ENCODE peak calls at places on chromosomes 12 and 14, in eight cellular contexts. A is body of pancreas, H is testis, P is IMR-90, V is ovary, B is breast epithelium, O is tibial nerve, J is K562. W is an unnamed sample.

GRCh38 chr12:67426067-67426466 is 156.9 kb downstream of the CAND1 start:
- DNase-seq in A (peak; percentile 58), H (no peak), B (no peak), O (no peak), P (peak; percentile 80), V (no peak), J (no peak), W (no peak)

GRCh38 chr14:72892103-72892878 is 1.6 kb downstream of the DPF3 start:
- DNase-seq in P (peak; percentile 43), H (peak; percentile 33), V (peak; percentile 51), B (no peak), A (peak; percentile 13), J (no peak), O (no peak), W (no peak)

GRCh38 chr14:51609251-51609986 is 42.3 kb upstream of the FRMD6 start:
- DNase-seq in A (no peak), J (no peak), V (no peak), P (peak; percentile 43), H (no peak), O (no peak), B (no peak), W (no peak)

GRCh38 chr12:124548854-124549378 is 18.5 kb downstream of the NCOR2 start:
- DNase-seq in A (peak; percentile 53), O (peak; percentile 57), P (peak; percentile 87), V (peak; percentile 70), H (peak; percentile 86), B (no peak), J (no peak), W (no peak)

GRCh38 chr14:94120667-94121335 is 8.6 kb downstream of the IFI27L2 start:
- DNase-seq in J (no peak), A (no peak), O (no peak), H (no peak), P (peak; percentile 90), B (no peak), V (peak; percentile 10), W (no peak)

GRCh38 chr12:42690264-42690663 is 100.7 kb upstream of the PRICKLE1 start:
- DNase-seq in J (no peak), B (no peak), H (no peak), O (no peak), A (no peak), P (no peak), V (no peak), W (no peak)

GRCh38 chr14:67622675-67623074 is 3.0 kb downstream of the ARG2 start:
- DNase-seq in P (peak; percentile 85), O (peak; percentile 44), H (peak; percentile 33), A (no peak), B (no peak), V (no peak), J (peak; percentile 52), W (peak; percentile 62)

GRCh38 chr12:111271674-111272418 is 97.0 kb downstream of the PHETA1 start:
- DNase-seq in B (no peak), V (no peak), O (no peak), J (no peak), H (no peak), A (no peak), P (no peak), W (peak; percentile 45)

GRCh38 chr12:89384050-89384749 is 31.9 kb upstream of the DUSP6 start:
- DNase-seq in H (peak; percentile 63), B (peak; percentile 54), V (peak; percentile 42), P (peak; percentile 92), O (peak; percentile 59), J (no peak), A (peak; percentile 48), W (peak; percentile 90)

GRCh38 chr12:76569685-76570604 is 10.4 kb upstream of the OSBPL8 start:
- DNase-seq in P (no peak), V (no peak), A (no peak), O (no peak), J (no peak), B (no peak), H (no peak), W (no peak)

GRCh38 chr14:100589071-100589759 is 2.0 kb upstream of the BEGAIN start:
- DNase-seq in V (no peak), P (no peak), O (no peak), B (no peak), A (peak; percentile 7), H (no peak), J (no peak), W (no peak)

GRCh38 chr14:68633131-68633991 is 159.5 kb downstream of the ZFP36L1 start:
- DNase-seq in H (no peak), O (no peak), V (no peak), P (no peak), A (no peak), J (no peak), B (no peak), W (peak; percentile 14)

GRCh38 chr12:130473266-130473665 is 135.6 kb downstream of the PIWIL1 start:
- DNase-seq in B (no peak), A (no peak), V (no peak), O (no peak), J (no peak), P (no peak), H (no peak), W (no peak)

GRCh38 chr14:51225751-51226150 is 14.3 kb upstream of the TMX1 start:
- DNase-seq in B (no peak), P (peak; percentile 68), A (no peak), O (no peak), J (no peak), V (no peak), H (no peak), W (no peak)

GRCh38 chr12:40946612-40947194 is 241.4 kb upstream of the PDZRN4 start:
- DNase-seq in V (no peak), O (no peak), B (no peak), J (peak; percentile 24), H (no peak), A (no peak), P (peak; percentile 42), W (peak; percentile 56)

GRCh38 chr14:20781805-20782204 is 737 bp downstream of the RNASE6 start:
- DNase-seq in A (no peak), J (no peak), V (no peak), O (no peak), P (no peak), H (no peak), B (no peak), W (no peak)

GRCh38 chr12:34400986-34401658 is 378.8 kb downstream of the ALG10 start:
- DNase-seq in A (peak; percentile 2), V (peak; percentile 7), O (no peak), P (no peak), H (peak; percentile 6), J (peak; percentile 1), B (peak; percentile 38), W (no peak)

DNA sequence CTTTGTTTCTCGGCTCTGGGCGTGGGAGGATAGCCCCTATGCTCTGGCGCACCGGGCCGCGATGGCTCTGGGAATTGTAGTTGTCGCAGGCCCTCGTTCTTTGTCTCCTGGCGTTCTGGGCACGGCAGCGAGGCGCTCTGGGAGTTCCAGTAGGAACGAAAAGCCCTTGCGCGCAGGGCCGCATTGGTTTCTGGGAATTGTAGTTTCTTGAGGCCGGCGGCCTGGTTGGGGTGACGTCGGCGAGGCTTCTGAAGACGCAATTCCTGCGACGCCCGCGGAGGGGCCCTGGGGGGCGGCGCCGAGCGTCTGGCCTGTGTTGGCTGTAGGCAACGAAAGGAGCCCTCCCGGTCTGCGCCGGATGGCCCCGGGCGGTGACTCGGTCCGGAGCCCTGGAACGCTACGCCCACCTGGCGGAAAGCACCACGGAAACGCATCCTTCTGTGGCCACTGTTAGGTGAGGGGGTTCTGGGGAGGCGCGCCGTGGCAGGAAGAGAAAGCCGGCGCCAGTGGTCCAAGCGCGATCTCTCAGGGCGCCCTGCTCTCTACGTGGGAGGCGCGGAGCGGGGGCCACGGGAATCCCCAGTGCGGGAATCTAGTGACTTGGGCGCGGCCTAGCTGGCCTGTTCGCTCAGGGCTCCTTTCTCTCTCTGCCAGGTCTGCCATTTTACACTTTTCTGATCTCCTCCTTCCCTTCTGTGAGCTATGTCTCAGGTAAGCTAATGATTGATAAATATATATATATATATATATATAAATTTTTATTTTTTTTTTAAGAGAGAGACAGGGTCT is at the start of gene ZNF140:
- DNase-seq in O (peak; percentile 93), J (peak; percentile 87), A (peak; percentile 97), V (peak; percentile 97), H (peak; percentile 98), B (peak; percentile 95), P (peak; percentile 96), W (peak; percentile 99)
- TF ChIP-seq CTCF in O (peak; percentile 65), J (no peak), A (no peak), V (no peak), H (peak; percentile 46), B (no peak), P (peak; percentile 7), W (no peak)

DNA sequence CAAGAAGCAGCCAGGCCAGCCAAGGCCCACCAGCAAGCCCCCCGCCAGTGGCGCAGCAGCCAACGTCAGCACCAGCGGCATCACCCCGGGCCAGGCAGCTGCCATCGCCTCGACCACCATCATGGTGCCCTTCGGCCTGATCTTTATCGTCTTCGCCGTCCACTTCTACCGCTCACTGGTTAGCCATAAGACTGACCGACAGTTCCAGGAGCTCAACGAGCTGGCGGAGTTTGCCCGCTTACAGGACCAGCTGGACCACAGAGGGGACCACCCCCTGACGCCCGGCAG is 15.0 kb downstream of the ORAI1 start:
- DNase-seq in P (no peak), O (no peak), J (no peak), V (no peak), H (no peak), A (no peak), B (no peak), W (no peak)
- TF ChIP-seq POLR2A in P (no peak), O (no peak), J (no peak), V (no peak), H (no peak), A (no peak), B (no peak), W (no peak)

GRCh38 chr12:90978117-90978770 is 23.3 kb upstream of the CCER1 start:
- DNase-seq in H (no peak), A (no peak), B (no peak), V (no peak), J (peak; percentile 14), P (peak; percentile 79), O (no peak), W (peak; percentile 61)
- TF ChIP-seq CTCF in H (peak; percentile 63), A (peak; percentile 42), B (peak; percentile 53), V (peak; percentile 52), J (peak; percentile 60), P (peak; percentile 89), O (peak; percentile 59), W (peak; percentile 50)

DNA sequence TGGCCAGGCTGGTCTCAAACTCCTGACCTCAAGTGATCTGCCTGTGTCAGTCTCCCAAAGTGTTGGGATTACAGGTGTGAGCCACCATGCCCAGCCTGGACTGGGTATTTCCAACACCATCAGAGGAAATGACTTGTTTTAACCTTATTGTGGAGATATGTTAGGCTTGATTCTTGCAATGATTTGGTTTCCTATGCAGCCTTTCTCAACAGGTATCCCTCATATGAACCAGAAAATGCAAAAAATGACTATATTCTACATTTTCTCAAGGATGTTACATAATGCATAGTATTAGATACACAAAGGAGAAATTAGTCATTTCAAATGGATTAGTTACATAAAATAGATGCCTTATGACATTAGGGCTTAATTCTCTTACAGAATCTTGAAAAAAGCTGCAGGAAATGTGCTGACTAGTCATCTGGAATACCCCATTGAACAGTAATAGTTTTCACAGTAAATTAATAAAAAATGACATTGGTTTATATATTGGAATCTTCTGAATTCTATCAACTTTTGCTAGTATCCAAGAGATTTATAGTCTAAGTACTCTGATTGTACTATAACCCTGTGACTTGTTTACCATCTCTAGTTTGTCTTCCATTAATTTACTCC is 132.6 kb downstream of the INSM2 start:
- DNase-seq in A (no peak), B (no peak), P (no peak), H (no peak), J (no peak), V (no peak), O (no peak), W (no peak)
- TF ChIP-seq POLR2A in A (no peak), B (no peak), P (no peak), H (no peak), J (no peak), V (no peak), O (no peak), W (no peak)

W was measured in NB4.